ENCODE peak calls at places on chromosomes 7 and 10, in eight cellular contexts. S is pancreas, P is GM10248, V is AG09309, U is kidney, W is heart right ventricle, B is coronary artery, T is progenitor cell of endocrine pancreas. D is an unnamed sample.

GRCh38 chr10:80187465-80188409 is 17.6 kb downstream of the ANXA11 start:
- DNase-seq in S (no peak), P (peak; percentile 80), V (no peak), U (peak; percentile 84), W (no peak), B (no peak), T (no peak), D (no peak)

GRCh38 chr7:128137096-128137655 is 103.9 kb upstream of the LEP start:
- DNase-seq in S (no peak), P (no peak), V (peak; percentile 39), U (no peak), W (no peak), B (peak; percentile 52), T (no peak), D (no peak)

GRCh38 chr10:88755753-88756152 is 4.1 kb upstream of the LIPN start:
- DNase-seq in S (no peak), P (no peak), V (no peak), U (no peak), W (no peak), B (no peak), T (no peak), D (no peak)

GRCh38 chr7:83410989-83411591 is 237.8 kb downstream of the SEMA3E start:
- DNase-seq in S (no peak), P (peak; percentile 8), V (peak; percentile 14), U (no peak), W (no peak), B (no peak), T (no peak), D (peak; percentile 31)

GRCh38 chr7:727104-727805 is at the start of gene PRKAR1B:
- DNase-seq in S (peak; percentile 72), P (peak; percentile 75), V (no peak), U (no peak), W (no peak), B (no peak), T (no peak), D (no peak)

GRCh38 chr10:119206603-119207366 is 586 bp upstream of the GRK5 start:
- DNase-seq in S (peak; percentile 80), P (peak; percentile 85), V (no peak), U (peak; percentile 89), W (peak; percentile 81), B (peak; percentile 82), T (peak; percentile 75), D (no peak)

GRCh38 chr10:103451871-103452713 is at the start of gene CALHM2:
- DNase-seq in S (no peak), P (peak; percentile 89), V (no peak), U (peak; percentile 90), W (peak; percentile 79), B (peak; percentile 87), T (no peak), D (peak; percentile 7)

GRCh38 chr7:66845382-66846095 is 75.5 kb upstream of the TMEM248 start:
- DNase-seq in S (peak; percentile 74), P (no peak), V (no peak), U (peak; percentile 80), W (peak; percentile 13), B (no peak), T (no peak), D (no peak)

GRCh38 chr7:27955596-27955995 is 215.6 kb downstream of the TAX1BP1 start:
- DNase-seq in S (no peak), P (no peak), V (no peak), U (no peak), W (no peak), B (no peak), T (no peak), D (no peak)

GRCh38 chr10:88927291-88927690 is 25.3 kb downstream of the ACTA2 start:
- DNase-seq in S (no peak), P (no peak), V (no peak), U (no peak), W (no peak), B (no peak), T (no peak), D (no peak)

GRCh38 chr7:93551063-93551895 is 23.2 kb downstream of the CALCR start:
- DNase-seq in S (no peak), P (peak; percentile 3), V (peak; percentile 37), U (no peak), W (no peak), B (no peak), T (no peak), D (peak; percentile 12)

GRCh38 chr7:157630301-157630853 is 293.6 kb downstream of the DNAJB6 start:
- DNase-seq in S (no peak), P (no peak), V (no peak), U (no peak), W (no peak), B (peak; percentile 58), T (no peak), D (no peak)

GRCh38 chr10:77179015-77179695 is 458.5 kb downstream of the KCNMA1 start:
- DNase-seq in S (no peak), P (no peak), V (peak; percentile 75), U (no peak), W (no peak), B (no peak), T (no peak), D (peak; percentile 77)

GRCh38 chr10:73965890-73966768 is 31.8 kb upstream of the VCL start:
- DNase-seq in S (no peak), P (no peak), V (peak; percentile 98), U (peak; percentile 96), W (peak; percentile 73), B (peak; percentile 95), T (no peak), D (peak; percentile 99)

GRCh38 chr10:35835545-35835944 is 193.4 kb upstream of the FZD8 start:
- DNase-seq in S (no peak), P (no peak), V (no peak), U (no peak), W (no peak), B (no peak), T (no peak), D (no peak)

GRCh38 chr7:27124096-27124978 is 6.2 kb downstream of the HOXA4 start:
- DNase-seq in S (no peak), P (no peak), V (no peak), U (peak; percentile 91), W (no peak), B (peak; percentile 59), T (no peak), D (no peak)

GRCh38 chr10:50561816-50562215 is 61.9 kb downstream of the SGMS1 start:
- DNase-seq in S (no peak), P (peak; percentile 35), V (no peak), U (no peak), W (no peak), B (no peak), T (no peak), D (no peak)

GRCh38 chr7:17646181-17646956 is 293.9 kb downstream of the SNX13 start:
- DNase-seq in S (no peak), P (no peak), V (no peak), U (no peak), W (no peak), B (no peak), T (no peak), D (no peak)

GRCh38 chr7:2157473-2158279 is 75.1 kb downstream of the MAD1L1 start:
- DNase-seq in S (peak; percentile 43), P (no peak), V (peak; percentile 64), U (peak; percentile 76), W (no peak), B (no peak), T (no peak), D (peak; percentile 50)

GRCh38 chr10:3757638-3758490 is 27.1 kb downstream of the KLF6 start:
- DNase-seq in S (no peak), P (peak; percentile 78), V (no peak), U (no peak), W (no peak), B (peak; percentile 53), T (no peak), D (no peak)

GRCh38 chr10:52146766-52147165 is 167.3 kb upstream of the DKK1 start:
- DNase-seq in S (no peak), P (no peak), V (peak; percentile 4), U (no peak), W (no peak), B (no peak), T (no peak), D (peak; percentile 12)

GRCh38 chr10:49414496-49414895 is 18.6 kb upstream of the DRGX start:
- DNase-seq in S (no peak), P (no peak), V (no peak), U (no peak), W (no peak), B (no peak), T (no peak), D (no peak)

GRCh38 chr7:17367502-17367901 is 69.0 kb downstream of the AHR start:
- DNase-seq in S (no peak), P (no peak), V (no peak), U (no peak), W (no peak), B (no peak), T (no peak), D (no peak)

GRCh38 chr7:39184387-39184786 is 206.7 kb downstream of the POU6F2 start:
- DNase-seq in S (no peak), P (no peak), V (no peak), U (no peak), W (no peak), B (no peak), T (no peak), D (no peak)

GRCh38 chr7:145276118-145276517 is 440.3 kb upstream of the TPK1 start:
- DNase-seq in S (no peak), P (no peak), V (no peak), U (no peak), W (no peak), B (no peak), T (no peak), D (no peak)

GRCh38 chr7:130891254-130892094 is 157.5 kb upstream of the KLF14 start:
- DNase-seq in S (no peak), P (no peak), V (peak; percentile 85), U (peak; percentile 89), W (peak; percentile 50), B (peak; percentile 90), T (no peak), D (peak; percentile 84)

GRCh38 chr10:102400061-102400460 is 4.6 kb downstream of the NFKB2 start:
- DNase-seq in S (peak; percentile 78), P (no peak), V (no peak), U (peak; percentile 72), W (no peak), B (no peak), T (no peak), D (no peak)

GRCh38 chr10:75853085-75853484 is 421.7 kb downstream of the LRMDA start:
- DNase-seq in S (no peak), P (no peak), V (no peak), U (no peak), W (no peak), B (no peak), T (no peak), D (no peak)
- TF ChIP-seq CTCF in S (no peak), P (no peak), V (peak; percentile 42), U (peak; percentile 25), W (peak; percentile 18), B (no peak), T (peak; percentile 54), D (peak; percentile 24)

GRCh38 chr7:135238112-135238744 is 4.6 kb downstream of the STRA8 start:
- DNase-seq in S (no peak), P (no peak), V (no peak), U (no peak), W (no peak), B (no peak), T (no peak), D (no peak)
- TF ChIP-seq CTCF in S (no peak), P (peak; percentile 18), V (peak; percentile 43), U (peak; percentile 4), W (peak; percentile 9), B (no peak), T (peak; percentile 39), D (peak; percentile 21)

GRCh38 chr10:96743988-96744585 is 23.8 kb upstream of the PIK3AP1 start:
- DNase-seq in S (no peak), P (no peak), V (no peak), U (no peak), W (no peak), B (no peak), T (no peak), D (no peak)
- TF ChIP-seq CTCF in S (peak; percentile 13), P (peak; percentile 54), V (peak; percentile 39), U (peak; percentile 33), W (peak; percentile 51), B (no peak), T (peak; percentile 20), D (no peak)

GRCh38 chr10:59388577-59388976 is 26.2 kb upstream of the FAM13C start:
- DNase-seq in S (no peak), P (no peak), V (no peak), U (no peak), W (no peak), B (no peak), T (no peak), D (no peak)
- TF ChIP-seq CTCF in S (no peak), P (no peak), V (no peak), U (no peak), W (no peak), B (no peak), T (peak; percentile 17), D (no peak)